ENCODE peak calls at places on chromosomes 16 and 17, in eight cellular contexts. U is NCI-H187; X is right atrium auricular region; R is uterus; Z is suprapubic skin; V is brain microvascular endothelial cell; Q is stimulated activated naive CD8-positive, alpha-beta T cell treated with anti-CD3 and anti-CD28 coated beads, Interleukin-15, amount 100 ng/mL, for 72 hours; A is neuronal stem cell. N is an unnamed sample.

GRCh38 chr16:66414891-66415290 is 12.2 kb upstream of the BEAN1 start:
- DNase-seq in U (no peak), X (no peak), R (no peak), Z (no peak), V (peak; percentile 35), Q (no peak), A (no peak), N (peak; percentile 62)

GRCh38 chr16:10949424-10949970 is 5.1 kb downstream of the CLEC16A start:
- DNase-seq in U (no peak), X (no peak), R (no peak), Z (no peak), V (no peak), Q (peak; percentile 61), A (no peak), N (peak; percentile 38)

GRCh38 chr16:50195276-50195675 is 42.2 kb downstream of the TENT4B start:
- DNase-seq in U (no peak), X (no peak), R (no peak), Z (no peak), V (no peak), Q (no peak), A (no peak), N (peak; percentile 71)

GRCh38 chr16:11976850-11977205 is 294 bp downstream of the SNX29 start:
- DNase-seq in U (no peak), X (no peak), R (no peak), Z (no peak), V (no peak), Q (no peak), A (no peak), N (no peak)

GRCh38 chr17:80545499-80545826 is 825 bp downstream of the RPTOR start:
- DNase-seq in U (no peak), X (no peak), R (no peak), Z (no peak), V (no peak), Q (no peak), A (no peak), N (peak; percentile 39)

GRCh38 chr16:8342276-8342675 is 248.0 kb downstream of the TMEM114 start:
- DNase-seq in U (no peak), X (no peak), R (no peak), Z (no peak), V (no peak), Q (no peak), A (no peak), N (no peak)

GRCh38 chr17:67481808-67482207 is 104.7 kb downstream of the PITPNC1 start:
- DNase-seq in U (no peak), X (no peak), R (no peak), Z (no peak), V (no peak), Q (no peak), A (no peak), N (peak; percentile 58)

GRCh38 chr16:89154390-89155183 is 17.0 kb upstream of the CDH15 start:
- DNase-seq in U (no peak), X (no peak), R (no peak), Z (no peak), V (no peak), Q (no peak), A (no peak), N (no peak)

GRCh38 chr16:51573191-51573590 is 422.1 kb upstream of the SALL1 start:
- DNase-seq in U (no peak), X (no peak), R (no peak), Z (no peak), V (no peak), Q (no peak), A (no peak), N (no peak)

GRCh38 chr17:5194346-5194745 is 2.7 kb upstream of the ZNF594 start:
- DNase-seq in U (no peak), X (no peak), R (no peak), Z (no peak), V (no peak), Q (no peak), A (no peak), N (peak; percentile 63)

GRCh38 chr17:68288375-68288774 is 2.6 kb downstream of the SLC16A6 start:
- DNase-seq in U (no peak), X (no peak), R (no peak), Z (no peak), V (peak; percentile 22), Q (no peak), A (no peak), N (peak; percentile 17)

GRCh38 chr17:9115446-9116265 is 94.3 kb downstream of the NTN1 start:
- DNase-seq in U (no peak), X (peak; percentile 74), R (peak; percentile 86), Z (peak; percentile 86), V (peak; percentile 36), Q (peak; percentile 69), A (peak; percentile 44), N (peak; percentile 61)

GRCh38 chr17:32517982-32518381 is 31.2 kb downstream of the CDK5R1 start:
- DNase-seq in U (no peak), X (no peak), R (no peak), Z (no peak), V (no peak), Q (no peak), A (no peak), N (no peak)

GRCh38 chr16:2776500-2777139 is 460 bp downstream of the ELOB start:
- DNase-seq in U (no peak), X (no peak), R (no peak), Z (no peak), V (no peak), Q (peak; percentile 58), A (peak; percentile 36), N (peak; percentile 52)

GRCh38 chr16:72066747-72067146 is 3.7 kb downstream of the HPR start:
- DNase-seq in U (no peak), X (no peak), R (no peak), Z (no peak), V (peak; percentile 6), Q (no peak), A (peak; percentile 15), N (peak; percentile 61)

GRCh38 chr16:49528035-49528434 is 154.4 kb downstream of the C16orf78 start:
- DNase-seq in U (no peak), X (peak; percentile 66), R (peak; percentile 38), Z (no peak), V (peak; percentile 1), Q (peak; percentile 17), A (no peak), N (no peak)

GRCh38 chr17:40110457-40110856 is 10.1 kb upstream of the NR1D1 start:
- DNase-seq in U (no peak), X (no peak), R (peak; percentile 59), Z (no peak), V (no peak), Q (no peak), A (no peak), N (no peak)

GRCh38 chr16:66408181-66409048 is 18.7 kb upstream of the BEAN1 start:
- DNase-seq in U (no peak), X (peak; percentile 59), R (no peak), Z (no peak), V (peak; percentile 77), Q (peak; percentile 33), A (no peak), N (peak; percentile 50)

N was measured in foreskin fibroblast.